ENCODE peak calls at places on chromosomes 3 and 15, in five cellular contexts. P, H, W, R and G are unnamed samples.

GRCh38 chr3:63654246-63654645 is 1.8 kb downstream of the SNTN start:
- DNase-seq in P (no peak), H (no peak), W (no peak), R (no peak), G (peak)

GRCh38 chr15:34890424-34890823 is 79.1 kb downstream of the AQR start:
- DNase-seq in P (no peak), H (no peak), W (no peak), R (no peak), G (peak)

GRCh38 chr3:21290557-21290956 is 460.5 kb downstream of the ZNF385D start:
- DNase-seq in P (no peak), H (no peak), W (peak), R (no peak), G (peak)

GRCh38 chr3:133280591-133280990 is 119.3 kb upstream of the BFSP2 start:
- DNase-seq in P (no peak), H (no peak), W (no peak), R (no peak), G (no peak)

GRCh38 chr3:20924646-20925395 is 738.8 kb upstream of the SGO1 start:
- DNase-seq in P (no peak), H (no peak), W (no peak), R (peak), G (peak)

GRCh38 chr3:49689046-49689886 is at the start of the genes MST1 and RNF123:
- DNase-seq in P (peak), H (peak), W (peak), R (peak), G (peak)

GRCh38 chr15:35427091-35427490 is 118.9 kb downstream of the DPH6 start:
- DNase-seq in P (no peak), H (no peak), W (no peak), R (peak), G (peak)

GRCh38 chr15:100810831-100811230 is 68.8 kb upstream of the ALDH1A3 start:
- DNase-seq in P (no peak), H (no peak), W (no peak), R (no peak), G (peak)

GRCh38 chr15:40990789-40991188 is 37.5 kb downstream of the CHAC1 start:
- DNase-seq in P (no peak), H (no peak), W (no peak), R (no peak), G (no peak)

GRCh38 chr3:13008114-13008995 is 64.9 kb downstream of the IQSEC1 start:
- DNase-seq in P (no peak), H (peak), W (no peak), R (no peak), G (no peak)

GRCh38 chr3:142501004-142501926 is 53.4 kb upstream of the XRN1 start:
- DNase-seq in P (no peak), H (no peak), W (no peak), R (peak), G (peak)

GRCh38 chr3:136350132-136350531 is 100.0 kb downstream of the PCCB start:
- DNase-seq in P (peak), H (no peak), W (no peak), R (peak), G (peak)

GRCh38 chr3:171833775-171834460 is 9.2 kb upstream of the TMEM212 start:
- DNase-seq in P (no peak), H (no peak), W (no peak), R (no peak), G (peak)

GRCh38 chr3:78668302-78668701 is 1099.5 kb downstream of the ROBO1 start:
- DNase-seq in P (no peak), H (no peak), W (no peak), R (no peak), G (no peak)

GRCh38 chr3:124282751-124283643 is 291.1 kb upstream of the ROPN1 start:
- DNase-seq in P (no peak), H (no peak), W (no peak), R (no peak), G (no peak)

GRCh38 chr15:56758770-56759449 is 25.6 kb upstream of the ZNF280D start:
- DNase-seq in P (no peak), H (no peak), W (peak), R (peak), G (peak)

GRCh38 chr15:43867096-43867495 is 40.3 kb downstream of the WDR76 start:
- DNase-seq in P (no peak), H (no peak), W (no peak), R (no peak), G (no peak)

GRCh38 chr3:179653777-179654117 is 907 bp downstream of the USP13 start:
- DNase-seq in P (peak), H (peak), W (no peak), R (no peak), G (no peak)

GRCh38 chr3:188792788-188793187 is 379.0 kb upstream of the TPRG1 start:
- DNase-seq in P (peak), H (peak), W (no peak), R (no peak), G (peak)

GRCh38 chr3:12966847-12967750 is 106.1 kb downstream of the IQSEC1 start:
- DNase-seq in P (peak), H (peak), W (peak), R (peak), G (peak)

GRCh38 chr15:56341201-56341600 is 24.0 kb upstream of the TEX9 start:
- DNase-seq in P (no peak), H (no peak), W (no peak), R (peak), G (no peak)

GRCh38 chr15:41927516-41927915 is 33.7 kb upstream of the SPTBN5 start:
- DNase-seq in P (no peak), H (no peak), W (no peak), R (no peak), G (no peak)

GRCh38 chr15:101438482-101439284 is 50.8 kb downstream of the PCSK6 start:
- DNase-seq in P (peak), H (no peak), W (no peak), R (no peak), G (no peak)

GRCh38 chr3:58164199-58164879 is 46.4 kb downstream of the DNASE1L3 start:
- DNase-seq in P (peak), H (peak), W (no peak), R (no peak), G (peak)

GRCh38 chr15:60179786-60180391 is 175.8 kb downstream of the FOXB1 start:
- DNase-seq in P (no peak), H (no peak), W (peak), R (peak), G (peak)

GRCh38 chr3:155785662-155786295 is 20.3 kb downstream of the C3orf33 start:
- DNase-seq in P (no peak), H (no peak), W (no peak), R (no peak), G (no peak)

GRCh38 chr3:98651766-98652077 is 58.3 kb upstream of the CPOX start:
- DNase-seq in P (no peak), H (no peak), W (no peak), R (no peak), G (no peak)

GRCh38 chr15:78853500-78853899 is 19.2 kb upstream of the MORF4L1 start:
- DNase-seq in P (no peak), H (no peak), W (no peak), R (no peak), G (no peak)

GRCh38 chr3:184368804-184369183 is 7.3 kb downstream of the POLR2H start:
- DNase-seq in P (no peak), H (no peak), W (no peak), R (no peak), G (peak)

DNA sequence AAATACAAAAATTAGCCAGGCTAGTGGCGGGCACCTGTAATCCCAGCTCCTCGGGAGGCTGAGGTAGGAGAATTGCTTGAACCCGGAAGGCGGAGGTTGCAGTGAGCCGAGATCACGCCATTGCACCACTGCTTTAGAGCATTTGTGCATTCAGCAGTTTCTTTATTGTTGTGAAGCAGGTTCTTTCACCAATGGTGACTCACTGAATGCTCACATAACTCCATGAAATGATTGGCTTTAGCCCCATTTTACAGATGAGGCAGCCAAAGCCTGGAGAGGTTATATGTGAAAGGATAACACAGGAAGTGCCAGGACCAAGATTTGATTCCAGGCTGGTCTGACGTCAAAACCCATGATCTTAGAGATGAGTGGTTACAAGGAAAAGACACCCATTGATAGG is 195.2 kb downstream of the SLCO3A1 start:
- DNase-seq in P (no peak), H (no peak), W (no peak), R (no peak), G (no peak)
- TF ChIP-seq CTCF in P (no peak), H (no peak), W (no peak), R (no peak), G (no peak)

DNA sequence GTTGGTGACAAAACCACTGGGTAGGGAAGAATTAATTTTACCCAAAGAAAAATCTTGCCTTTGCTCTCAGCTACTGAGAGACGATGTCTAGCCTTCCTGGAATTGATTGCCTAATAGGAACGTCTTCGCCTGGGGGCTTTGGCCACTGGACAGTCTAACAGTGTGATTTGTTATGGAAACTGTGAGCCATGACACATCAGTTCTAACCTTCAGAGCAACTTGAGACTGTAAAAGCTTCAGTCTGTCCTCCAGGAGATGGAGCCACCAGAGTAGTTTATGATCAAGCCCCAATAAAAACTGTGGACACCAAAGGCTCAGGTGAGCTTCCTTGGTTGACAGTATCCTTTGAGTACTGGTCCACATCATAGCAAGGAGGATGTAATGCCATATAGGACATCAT is 235.8 kb upstream of the TMCO5A start:
- DNase-seq in P (no peak), H (no peak), W (no peak), R (peak), G (no peak)
- TF ChIP-seq CTCF in P (no peak), H (no peak), W (no peak), R (no peak), G (no peak)

GRCh38 chr15:81075272-81075671 is 58.8 kb upstream of the CFAP161 start:
- DNase-seq in P (no peak), H (no peak), W (no peak), R (no peak), G (no peak)
- TF ChIP-seq CTCF in P (no peak), H (no peak), W (no peak), R (no peak), G (no peak)

DNA sequence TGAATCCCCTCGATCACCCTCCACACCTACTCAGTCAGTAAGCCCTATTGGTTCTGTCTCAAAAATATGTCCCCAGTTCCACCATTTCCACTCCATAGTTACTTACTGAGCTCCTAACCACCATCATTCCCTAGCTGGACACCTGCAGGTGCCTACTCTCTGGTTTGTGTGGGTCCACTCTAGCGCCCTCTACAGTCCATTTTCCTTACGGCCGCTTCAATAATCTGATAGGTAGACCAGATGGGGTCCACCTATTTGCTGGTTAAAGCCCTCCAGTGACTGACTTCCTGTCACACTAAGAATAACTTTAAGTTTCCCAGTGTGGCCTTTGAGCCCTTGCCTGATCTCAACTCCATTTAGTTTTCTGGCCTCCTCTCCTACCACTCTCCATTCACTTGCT is 5.0 kb downstream of the GXYLT2 start:
- DNase-seq in P (no peak), H (no peak), W (peak), R (no peak), G (peak)
- TF ChIP-seq CTCF in P (no peak), H (no peak), W (peak), R (peak), G (peak)

GRCh38 chr15:89462198-89462912 is 34.0 kb downstream of the RHCG start:
- DNase-seq in P (no peak), H (no peak), W (peak), R (no peak), G (no peak)
- TF ChIP-seq CTCF in P (no peak), H (no peak), W (no peak), R (no peak), G (no peak)

GRCh38 chr3:129937717-129938116 is 36.8 kb upstream of the TRH start:
- DNase-seq in P (no peak), H (no peak), W (no peak), R (no peak), G (no peak)
- TF ChIP-seq CTCF in P (no peak), H (no peak), W (no peak), R (no peak), G (no peak)

DNA sequence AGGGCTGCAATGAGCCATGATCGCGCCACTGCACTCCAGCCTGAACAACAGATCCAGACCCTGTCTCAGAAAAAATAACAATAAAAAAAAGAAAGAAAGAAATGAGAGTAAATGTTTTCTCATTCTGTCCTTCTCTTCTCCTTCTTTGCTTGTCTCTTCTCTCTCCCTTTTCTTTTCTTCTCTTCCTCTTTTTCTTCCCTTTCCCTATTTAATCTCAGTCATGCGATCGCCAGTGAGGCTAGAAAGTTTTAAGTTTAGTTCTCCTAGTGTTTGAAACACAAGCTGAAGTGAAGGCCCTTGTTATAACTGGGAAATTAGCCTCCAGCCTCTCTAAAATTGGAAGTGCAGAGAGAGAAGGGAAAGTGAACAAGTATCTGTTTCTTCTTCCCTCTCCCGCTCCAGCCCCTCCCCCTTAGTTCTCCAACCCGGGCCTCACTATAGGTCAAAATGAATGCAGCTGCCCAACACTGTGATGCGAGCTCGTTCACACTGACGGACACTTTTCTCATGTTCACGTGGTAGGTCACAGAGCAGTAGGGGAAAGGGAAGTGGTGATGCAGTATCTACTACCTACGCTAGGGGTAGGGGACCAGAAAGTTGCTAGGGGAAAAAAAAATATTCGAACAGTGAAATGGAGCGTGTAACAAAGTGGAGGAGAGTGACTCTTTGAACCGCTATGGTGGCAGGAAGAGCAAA is 23.4 kb upstream of the TSC22D2 start:
- DNase-seq in P (no peak), H (peak), W (peak), R (no peak), G (peak)
- TF ChIP-seq CTCF in P (no peak), H (peak), W (peak), R (no peak), G (no peak)

GRCh38 chr15:96583671-96584070 is 253.2 kb downstream of the NR2F2 start:
- DNase-seq in P (no peak), H (no peak), W (no peak), R (no peak), G (no peak)
- TF ChIP-seq CTCF in P (no peak), H (no peak), W (no peak), R (peak), G (no peak)